ENCODE peak calls at places on chromosomes 12 and 14, in ten cellular contexts. Q is PC-3, G is AG09309, I is A549, W is astrocyte, R is adrenal gland, O is hepatocyte, C is dorsolateral prefrontal cortex, N is PC-9, T is tibial artery. D is an unnamed sample.
A peak's percentile ranks its signal among the peaks of the same experiment; 100 is the strongest.

GRCh38 chr14:87873741-87874140 is 119.2 kb downstream of the GALC start:
- DNase-seq in Q (no peak), G (no peak), I (no peak), W (peak; percentile 41), R (no peak), O (no peak), C (no peak), N (no peak), T (no peak), D (no peak)

GRCh38 chr12:123034865-123035264 is 54.4 kb downstream of the ARL6IP4 start:
- DNase-seq in Q (peak; percentile 88), G (peak; percentile 42), I (peak; percentile 48), W (peak; percentile 58), R (no peak), O (no peak), C (no peak), N (no peak), T (no peak), D (no peak)

GRCh38 chr14:70448633-70449032 is 3.3 kb upstream of the ADAM21 start:
- DNase-seq in Q (peak; percentile 30), G (peak; percentile 16), I (peak; percentile 48), W (no peak), R (no peak), O (peak; percentile 32), C (no peak), N (peak; percentile 60), T (no peak), D (no peak)

GRCh38 chr12:120196363-120196762 is 1.8 kb upstream of the GCN1 start:
- DNase-seq in Q (no peak), G (no peak), I (no peak), W (no peak), R (no peak), O (no peak), C (no peak), N (peak; percentile 35), T (no peak), D (no peak)

GRCh38 chr14:50657753-50658152 is 10.4 kb downstream of the SAV1 start:
- DNase-seq in Q (no peak), G (no peak), I (no peak), W (no peak), R (no peak), O (no peak), C (no peak), N (no peak), T (no peak), D (no peak)

GRCh38 chr12:230925-231671 is 17.1 kb upstream of the SLC6A12 start:
- DNase-seq in Q (no peak), G (no peak), I (no peak), W (no peak), R (peak; percentile 23), O (no peak), C (peak; percentile 59), N (no peak), T (peak; percentile 61), D (no peak)

GRCh38 chr12:105960319-105961076 is 178.3 kb downstream of the NUAK1 start:
- DNase-seq in Q (peak; percentile 75), G (no peak), I (peak; percentile 89), W (peak; percentile 86), R (no peak), O (peak; percentile 21), C (no peak), N (peak; percentile 90), T (no peak), D (no peak)

GRCh38 chr14:64707661-64708060 is 3.4 kb downstream of the PLEKHG3 start:
- DNase-seq in Q (peak; percentile 91), G (peak; percentile 31), I (peak; percentile 61), W (peak; percentile 92), R (no peak), O (peak; percentile 83), C (no peak), N (peak; percentile 92), T (peak; percentile 50), D (no peak)

GRCh38 chr14:69620211-69620611 is 8.8 kb downstream of the SUSD6 start:
- DNase-seq in Q (no peak), G (no peak), I (no peak), W (peak; percentile 53), R (no peak), O (no peak), C (no peak), N (peak; percentile 44), T (no peak), D (no peak)

GRCh38 chr12:57720606-57721595 is 17.6 kb downstream of the AGAP2 start:
- DNase-seq in Q (no peak), G (no peak), I (no peak), W (no peak), R (peak; percentile 41), O (peak; percentile 2), C (no peak), N (no peak), T (no peak), D (no peak)

GRCh38 chr14:81122326-81122725 is 98.4 kb downstream of the GTF2A1 start:
- DNase-seq in Q (no peak), G (no peak), I (no peak), W (no peak), R (no peak), O (no peak), C (no peak), N (no peak), T (no peak), D (no peak)

GRCh38 chr12:52659395-52659794 is 7.4 kb upstream of the KRT2 start:
- DNase-seq in Q (no peak), G (no peak), I (no peak), W (no peak), R (no peak), O (no peak), C (no peak), N (no peak), T (no peak), D (no peak)

DNA sequence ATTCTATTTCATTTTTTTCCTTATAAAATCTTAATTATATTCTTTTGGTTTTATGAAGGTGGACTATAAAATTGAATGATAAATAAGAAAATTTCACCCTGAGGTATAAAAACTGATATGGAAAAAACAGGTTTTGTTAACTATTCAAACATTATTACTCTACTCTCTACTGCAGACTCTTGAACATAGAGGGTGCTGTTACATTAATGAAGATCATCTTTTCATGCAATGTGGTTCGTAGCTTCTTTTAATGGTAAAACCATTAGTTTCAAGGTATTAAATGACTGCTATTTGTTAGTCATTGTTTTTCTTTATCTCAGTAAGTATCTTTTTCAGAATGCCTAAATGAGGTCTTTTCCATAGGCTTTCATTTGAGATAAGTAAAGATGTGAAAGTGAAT is 510.4 kb downstream of the SLC16A7 start:
- DNase-seq in Q (peak; percentile 56), G (no peak), I (peak; percentile 14), W (peak; percentile 18), R (no peak), O (no peak), C (no peak), N (no peak), T (no peak), D (no peak)
- TF ChIP-seq CTCF in Q (peak; percentile 77), G (peak; percentile 26), I (peak; percentile 52), W (peak; percentile 22), R (no peak), O (peak; percentile 49), C (peak; percentile 19), N (no peak), T (no peak), D (no peak)

GRCh38 chr12:29239336-29239735 is 90.3 kb downstream of the FAR2 start:
- DNase-seq in Q (no peak), G (no peak), I (no peak), W (no peak), R (no peak), O (no peak), C (no peak), N (no peak), T (no peak), D (no peak)

GRCh38 chr12:29238822-29239291 is 89.8 kb downstream of the FAR2 start:
- DNase-seq in Q (peak; percentile 96), G (no peak), I (no peak), W (peak; percentile 52), R (no peak), O (peak; percentile 20), C (no peak), N (peak; percentile 68), T (no peak), D (no peak)

GRCh38 chr12:29240441-29240840 is 91.4 kb downstream of the FAR2 start:
- DNase-seq in Q (peak; percentile 66), G (no peak), I (no peak), W (no peak), R (no peak), O (no peak), C (no peak), N (peak; percentile 65), T (no peak), D (no peak)

GRCh38 chr12:29242921-29243431 is 93.9 kb downstream of the FAR2 start:
- DNase-seq in Q (no peak), G (no peak), I (no peak), W (peak; percentile 41), R (no peak), O (no peak), C (no peak), N (peak; percentile 65), T (no peak), D (no peak)

GRCh38 chr12:29241821-29242591 is 92.9 kb downstream of the FAR2 start:
- DNase-seq in Q (peak; percentile 100), G (peak; percentile 82), I (no peak), W (peak; percentile 87), R (peak; percentile 72), O (peak; percentile 69), C (peak; percentile 63), N (peak; percentile 96), T (no peak), D (no peak)
- TF ChIP-seq CTCF in Q (peak; percentile 54), G (peak; percentile 17), I (no peak), W (no peak), R (peak; percentile 21), O (no peak), C (peak; percentile 17), N (no peak), T (peak; percentile 16), D (peak; percentile 11)

GRCh38 chr12:67648306-67649164 is at the start of gene DYRK2:
- DNase-seq in Q (peak; percentile 75), G (no peak), I (peak; percentile 79), W (peak; percentile 64), R (peak; percentile 82), O (peak; percentile 94), C (peak; percentile 59), N (peak; percentile 54), T (peak; percentile 87), D (peak; percentile 85)
- TF ChIP-seq CTCF in Q (no peak), G (peak; percentile 9), I (no peak), W (no peak), R (peak; percentile 23), O (peak; percentile 25), C (no peak), N (no peak), T (peak; percentile 11), D (peak; percentile 10)

DNA sequence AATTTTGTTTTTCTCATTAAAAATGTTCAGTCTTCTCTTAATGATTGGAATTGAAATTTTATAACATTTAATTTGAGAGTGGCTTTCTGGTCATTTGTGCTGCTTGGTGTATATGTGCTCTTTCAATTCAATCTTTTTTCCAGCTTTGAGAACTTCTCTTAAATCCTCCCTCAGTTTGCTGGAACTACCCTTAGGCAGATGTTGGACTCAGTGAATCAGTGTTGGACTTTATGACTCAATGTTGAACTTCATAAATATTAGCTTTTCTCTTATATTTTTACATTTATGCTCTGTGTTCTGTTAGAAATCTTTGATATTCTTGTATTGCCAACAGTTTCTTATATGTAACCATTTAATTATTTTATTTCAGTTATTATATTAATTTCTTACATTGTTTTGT is 935.5 kb upstream of the FBXO33 start:
- DNase-seq in Q (peak; percentile 60), G (no peak), I (no peak), W (no peak), R (no peak), O (no peak), C (no peak), N (no peak), T (no peak), D (no peak)
- TF ChIP-seq CTCF in Q (no peak), G (no peak), I (no peak), W (no peak), R (no peak), O (no peak), C (no peak), N (no peak), T (no peak), D (no peak)